ENCODE peak calls at places on chromosomes 4 and X, in six cellular contexts. One of them, this sample, is unnamed.
A peak's percentile ranks its signal among the peaks of the same experiment; 100 is the strongest.

GRCh38 chrX:45716747-45717146 is 516.1 kb upstream of the DIPK2B start:
- DNase-seq in GM12891: no peak
- DNase-seq in K562: no peak
- DNase-seq in HepG2: no peak
- DNase-seq in GM12878: no peak
- DNase-seq in H1: no peak
- DNase-seq in this sample: no peak

GRCh38 chr4:85970535-85970934 is 389.3 kb downstream of the MAPK10 start:
- DNase-seq in GM12891: no peak
- DNase-seq in K562: no peak
- DNase-seq in HepG2: no peak
- DNase-seq in GM12878: no peak
- DNase-seq in H1: no peak
- DNase-seq in this sample: no peak

GRCh38 chr4:82777857-82778525 is 20.6 kb downstream of the SCD5 start:
- DNase-seq in GM12891: no peak
- DNase-seq in K562: no peak
- DNase-seq in HepG2: no peak
- DNase-seq in GM12878: no peak
- DNase-seq in H1: no peak
- DNase-seq in this sample: no peak

GRCh38 chr4:180057891-180058643 is 2185.1 kb upstream of the TENM3 start:
- DNase-seq in GM12891: no peak
- DNase-seq in K562: no peak
- DNase-seq in HepG2: no peak
- DNase-seq in GM12878: no peak
- DNase-seq in H1: no peak
- DNase-seq in this sample: peak; percentile 23

GRCh38 chr4:178471385-178471784 is 1029.1 kb upstream of the AGA start:
- DNase-seq in GM12891: no peak
- DNase-seq in K562: no peak
- DNase-seq in HepG2: no peak
- DNase-seq in GM12878: no peak
- DNase-seq in H1: no peak
- DNase-seq in this sample: no peak

GRCh38 chr4:27381806-27382205 is 521.2 kb downstream of the STIM2 start:
- DNase-seq in GM12891: no peak
- DNase-seq in K562: no peak
- DNase-seq in HepG2: no peak
- DNase-seq in GM12878: no peak
- DNase-seq in H1: no peak
- DNase-seq in this sample: no peak

GRCh38 chr4:140691369-140691768 is 64.8 kb downstream of the TBC1D9 start:
- DNase-seq in GM12891: no peak
- DNase-seq in K562: no peak
- DNase-seq in HepG2: peak; percentile 38
- DNase-seq in GM12878: no peak
- DNase-seq in H1: no peak
- DNase-seq in this sample: no peak

GRCh38 chr4:25923745-25924144 is 9.7 kb downstream of the SMIM20 start:
- DNase-seq in GM12891: no peak
- DNase-seq in K562: no peak
- DNase-seq in HepG2: no peak
- DNase-seq in GM12878: no peak
- DNase-seq in H1: no peak
- DNase-seq in this sample: no peak

GRCh38 chrX:129771266-129771995 is 8.3 kb upstream of the SASH3 start:
- DNase-seq in GM12891: no peak
- DNase-seq in K562: no peak
- DNase-seq in HepG2: no peak
- DNase-seq in GM12878: no peak
- DNase-seq in H1: no peak
- DNase-seq in this sample: no peak

GRCh38 chrX:69107231-69107739 is 58.0 kb downstream of the PJA1 start:
- DNase-seq in GM12891: no peak
- DNase-seq in K562: peak; percentile 75
- DNase-seq in HepG2: no peak
- DNase-seq in GM12878: no peak
- DNase-seq in H1: peak; percentile 29
- DNase-seq in this sample: no peak

GRCh38 chr4:89708903-89709361 is 128.0 kb downstream of the SNCA start:
- DNase-seq in GM12891: no peak
- DNase-seq in K562: no peak
- DNase-seq in HepG2: no peak
- DNase-seq in GM12878: no peak
- DNase-seq in H1: no peak
- DNase-seq in this sample: no peak

GRCh38 chrX:151982217-151982616 is 7.7 kb upstream of the GABRE start:
- DNase-seq in GM12891: no peak
- DNase-seq in K562: peak; percentile 57
- DNase-seq in HepG2: peak; percentile 78
- DNase-seq in GM12878: no peak
- DNase-seq in H1: no peak
- DNase-seq in this sample: no peak

GRCh38 chr4:121758896-121759568 is 5.9 kb downstream of the SMIM43 start:
- DNase-seq in GM12891: no peak
- DNase-seq in K562: no peak
- DNase-seq in HepG2: no peak
- DNase-seq in GM12878: no peak
- DNase-seq in H1: no peak
- DNase-seq in this sample: no peak

GRCh38 chrX:138945219-138945618 is 233.7 kb upstream of the FGF13 start:
- DNase-seq in GM12891: no peak
- DNase-seq in K562: peak; percentile 39
- DNase-seq in HepG2: no peak
- DNase-seq in GM12878: no peak
- DNase-seq in H1: no peak
- DNase-seq in this sample: no peak

GRCh38 chr4:133483600-133484246 is 334.6 kb downstream of the PCDH10 start:
- DNase-seq in GM12891: no peak
- DNase-seq in K562: peak; percentile 14
- DNase-seq in HepG2: peak; percentile 43
- DNase-seq in GM12878: no peak
- DNase-seq in H1: no peak
- DNase-seq in this sample: no peak

GRCh38 chrX:129781134-129782014 is 1.6 kb downstream of the SASH3 start:
- DNase-seq in GM12891: peak; percentile 52
- DNase-seq in K562: no peak
- DNase-seq in HepG2: no peak
- DNase-seq in GM12878: peak; percentile 83
- DNase-seq in H1: no peak
- DNase-seq in this sample: peak; percentile 68

GRCh38 chr4:54255881-54256280 is 26.8 kb downstream of the PDGFRA start:
- DNase-seq in GM12891: no peak
- DNase-seq in K562: no peak
- DNase-seq in HepG2: no peak
- DNase-seq in GM12878: no peak
- DNase-seq in H1: no peak
- DNase-seq in this sample: no peak

GRCh38 chr4:100782356-100782755 is 264.5 kb upstream of the EMCN start:
- DNase-seq in GM12891: no peak
- DNase-seq in K562: no peak
- DNase-seq in HepG2: no peak
- DNase-seq in GM12878: no peak
- DNase-seq in H1: no peak
- DNase-seq in this sample: no peak

GRCh38 chrX:5857232-5857631 is 371.4 kb downstream of the NLGN4X start:
- DNase-seq in GM12891: no peak
- DNase-seq in K562: no peak
- DNase-seq in HepG2: no peak
- DNase-seq in GM12878: no peak
- DNase-seq in H1: no peak
- DNase-seq in this sample: no peak

GRCh38 chr4:24912252-24913098 is at the start of gene CCDC149:
- DNase-seq in GM12891: peak; percentile 44
- DNase-seq in K562: peak; percentile 9
- DNase-seq in HepG2: peak; percentile 13
- DNase-seq in GM12878: no peak
- DNase-seq in H1: peak; percentile 53
- DNase-seq in this sample: no peak

GRCh38 chr4:78222575-78223186 is 165.6 kb downstream of the FRAS1 start:
- DNase-seq in GM12891: no peak
- DNase-seq in K562: no peak
- DNase-seq in HepG2: no peak
- DNase-seq in GM12878: no peak
- DNase-seq in H1: no peak
- DNase-seq in this sample: no peak

GRCh38 chrX:74458738-74459137 is 37.4 kb downstream of the SLC16A2 start:
- DNase-seq in GM12891: no peak
- DNase-seq in K562: no peak
- DNase-seq in HepG2: no peak
- DNase-seq in GM12878: no peak
- DNase-seq in H1: no peak
- DNase-seq in this sample: no peak

GRCh38 chrX:8741981-8742380 is 10.0 kb upstream of the ANOS1 start:
- DNase-seq in GM12891: no peak
- DNase-seq in K562: no peak
- DNase-seq in HepG2: no peak
- DNase-seq in GM12878: no peak
- DNase-seq in H1: no peak
- DNase-seq in this sample: no peak

GRCh38 chr4:65311120-65311519 is 359.2 kb downstream of the EPHA5 start:
- DNase-seq in GM12891: no peak
- DNase-seq in K562: no peak
- DNase-seq in HepG2: no peak
- DNase-seq in GM12878: no peak
- DNase-seq in H1: no peak
- DNase-seq in this sample: no peak

GRCh38 chr4:64538219-64538618 is 129.0 kb upstream of the TECRL start:
- DNase-seq in GM12891: no peak
- DNase-seq in K562: peak; percentile 1
- DNase-seq in HepG2: peak; percentile 6
- DNase-seq in GM12878: no peak
- DNase-seq in H1: no peak
- DNase-seq in this sample: no peak

GRCh38 chr4:7852568-7853185 is 87.0 kb downstream of the AFAP1 start:
- DNase-seq in GM12891: no peak
- DNase-seq in K562: no peak
- DNase-seq in HepG2: no peak
- DNase-seq in GM12878: no peak
- DNase-seq in H1: no peak
- DNase-seq in this sample: no peak

GRCh38 chrX:71224098-71224708 is 1.2 kb downstream of the GJB1 start:
- DNase-seq in GM12891: no peak
- DNase-seq in K562: no peak
- DNase-seq in HepG2: no peak
- DNase-seq in GM12878: no peak
- DNase-seq in H1: no peak
- DNase-seq in this sample: no peak

GRCh38 chr4:75512336-75513211 is 1.6 kb downstream of the RCHY1 start:
- DNase-seq in GM12891: no peak
- DNase-seq in K562: peak; percentile 89
- DNase-seq in HepG2: peak; percentile 24
- DNase-seq in GM12878: peak; percentile 13
- DNase-seq in H1: no peak
- DNase-seq in this sample: no peak

GRCh38 chrX:72713130-72713529 is 976 bp downstream of the PHKA1 start:
- DNase-seq in GM12891: no peak
- DNase-seq in K562: no peak
- DNase-seq in HepG2: no peak
- DNase-seq in GM12878: no peak
- DNase-seq in H1: no peak
- DNase-seq in this sample: no peak

GRCh38 chrX:72715546-72715945 is 1.4 kb upstream of the PHKA1 start:
- DNase-seq in GM12891: no peak
- DNase-seq in K562: peak; percentile 15
- DNase-seq in HepG2: no peak
- DNase-seq in GM12878: no peak
- DNase-seq in H1: no peak
- DNase-seq in this sample: no peak

GRCh38 chrX:72716766-72717165 is 2.7 kb upstream of the PHKA1 start:
- DNase-seq in GM12891: no peak
- DNase-seq in K562: no peak
- DNase-seq in HepG2: peak; percentile 1
- DNase-seq in GM12878: no peak
- DNase-seq in H1: no peak
- DNase-seq in this sample: no peak

GRCh38 chrX:72712094-72712755 is 1.9 kb downstream of the PHKA1 start:
- DNase-seq in GM12891: no peak
- DNase-seq in K562: peak; percentile 38
- DNase-seq in HepG2: no peak
- DNase-seq in GM12878: no peak
- DNase-seq in H1: no peak
- DNase-seq in this sample: no peak

GRCh38 chrX:72714471-72714916 is 388 bp upstream of the PHKA1 start:
- DNase-seq in GM12891: no peak
- DNase-seq in K562: peak; percentile 21
- DNase-seq in HepG2: peak; percentile 12
- DNase-seq in GM12878: no peak
- DNase-seq in H1: peak; percentile 9
- DNase-seq in this sample: no peak
- TF ChIP-seq POLR2AphosphoS5 in GM12891: no peak
- TF ChIP-seq POLR2AphosphoS5 in K562: no peak
- TF ChIP-seq POLR2AphosphoS5 in HepG2: no peak
- TF ChIP-seq POLR2AphosphoS5 in GM12878: no peak
- TF ChIP-seq POLR2AphosphoS5 in H1: no peak
- TF ChIP-seq POLR2AphosphoS5 in this sample: no peak

GRCh38 chr4:128060620-128061565 is at the start of gene LARP1B:
- DNase-seq in GM12891: peak; percentile 89
- DNase-seq in K562: peak; percentile 97
- DNase-seq in HepG2: peak; percentile 91
- DNase-seq in GM12878: peak; percentile 74
- DNase-seq in H1: peak; percentile 85
- DNase-seq in this sample: peak; percentile 87
- TF ChIP-seq POLR2A in GM12891: peak; percentile 82
- TF ChIP-seq POLR2A in K562: peak; percentile 84
- TF ChIP-seq POLR2A in HepG2: peak; percentile 94
- TF ChIP-seq POLR2A in GM12878: peak; percentile 93
- TF ChIP-seq POLR2A in H1: peak; percentile 96
- TF ChIP-seq POLR2A in this sample: peak; percentile 92

GRCh38 chr4:108512615-108513505 is 107.5 kb upstream of the RPL34 start:
- DNase-seq in GM12891: no peak
- DNase-seq in K562: peak; percentile 74
- DNase-seq in HepG2: peak; percentile 29
- DNase-seq in GM12878: no peak
- DNase-seq in H1: peak; percentile 15
- DNase-seq in this sample: no peak
- TF ChIP-seq TAF1 in GM12891: no peak
- TF ChIP-seq TAF1 in K562: no peak
- TF ChIP-seq TAF1 in HepG2: no peak
- TF ChIP-seq TAF1 in GM12878: no peak
- TF ChIP-seq TAF1 in H1: no peak
- TF ChIP-seq TAF1 in this sample: no peak

GRCh38 chrX:148649145-148649645 is 148.8 kb downstream of the AFF2 start:
- DNase-seq in GM12891: no peak
- DNase-seq in K562: no peak
- DNase-seq in HepG2: no peak
- DNase-seq in GM12878: no peak
- DNase-seq in H1: no peak
- DNase-seq in this sample: no peak

DNA sequence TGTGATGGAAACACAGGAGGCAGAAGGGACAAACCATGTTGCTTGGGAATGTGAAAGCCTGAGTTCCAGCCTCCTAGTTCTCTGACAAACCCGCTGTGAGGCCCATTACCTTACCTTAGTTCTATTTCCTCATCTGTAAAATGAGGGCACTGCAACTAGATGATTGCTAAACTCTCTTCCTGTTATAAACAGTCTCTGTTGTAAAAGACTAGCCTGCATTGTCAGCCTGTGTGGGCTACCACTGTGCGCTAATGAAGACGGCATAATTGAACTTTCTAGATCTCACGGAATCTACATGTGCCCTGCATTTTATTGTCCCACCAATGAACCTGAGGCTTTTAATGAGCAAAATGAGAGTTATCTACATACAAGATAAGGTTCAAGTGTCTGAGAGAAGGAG is 147.2 kb downstream of the AFF2 start:
- DNase-seq in GM12891: no peak
- DNase-seq in K562: no peak
- DNase-seq in HepG2: no peak
- DNase-seq in GM12878: no peak
- DNase-seq in H1: no peak
- DNase-seq in this sample: no peak
- TF ChIP-seq POLR2AphosphoS5 in GM12891: no peak
- TF ChIP-seq POLR2AphosphoS5 in K562: no peak
- TF ChIP-seq POLR2AphosphoS5 in HepG2: no peak
- TF ChIP-seq POLR2AphosphoS5 in GM12878: no peak
- TF ChIP-seq POLR2AphosphoS5 in H1: no peak
- TF ChIP-seq POLR2AphosphoS5 in this sample: no peak

This sample was measured in GM12892.